ENCODE peak calls at places on chromosomes 12 and 14, in four cellular contexts. One of them, this sample, is unnamed.

GRCh38 chr14:89032086-89032649 is 207.7 kb downstream of the TTC8 start:
- DNase-seq in HepG2: no peak
- DNase-seq in WTC11: peak
- DNase-seq in K562: peak
- DNase-seq in this sample: no peak

GRCh38 chr14:88384653-88385205 is 728 bp upstream of the SPATA7 start:
- DNase-seq in K562: no peak
- DNase-seq in WTC11: no peak
- DNase-seq in HepG2: no peak
- DNase-seq in this sample: no peak

GRCh38 chr12:49094104-49094948 is at the start of gene DHH:
- DNase-seq in WTC11: peak
- DNase-seq in K562: peak
- DNase-seq in HepG2: no peak
- DNase-seq in this sample: no peak

GRCh38 chr12:19299765-19300164 is 139.5 kb upstream of the AEBP2 start:
- DNase-seq in HepG2: no peak
- DNase-seq in WTC11: no peak
- DNase-seq in K562: no peak
- DNase-seq in this sample: no peak

GRCh38 chr14:42013560-42013959 is 406.9 kb downstream of the LRFN5 start:
- DNase-seq in K562: no peak
- DNase-seq in WTC11: no peak
- DNase-seq in HepG2: no peak
- DNase-seq in this sample: no peak

GRCh38 chr14:54854181-54854580 is 48.4 kb downstream of the GCH1 start:
- DNase-seq in HepG2: no peak
- DNase-seq in WTC11: peak
- DNase-seq in K562: no peak
- DNase-seq in this sample: no peak

GRCh38 chr14:104387385-104388010 is 192.1 kb upstream of the C14orf180 start:
- DNase-seq in HepG2: no peak
- DNase-seq in WTC11: peak
- DNase-seq in K562: no peak
- DNase-seq in this sample: no peak

GRCh38 chr12:111788178-111788654 is 21.5 kb downstream of the ALDH2 start:
- DNase-seq in WTC11: peak
- DNase-seq in K562: no peak
- DNase-seq in HepG2: no peak
- DNase-seq in this sample: peak

GRCh38 chr14:22555573-22556011 is 33.4 kb downstream of the DAD1 start:
- DNase-seq in HepG2: no peak
- DNase-seq in K562: no peak
- DNase-seq in WTC11: no peak
- DNase-seq in this sample: no peak

GRCh38 chr12:76945867-76946266 is 67.0 kb upstream of the CSRP2 start:
- DNase-seq in K562: no peak
- DNase-seq in WTC11: no peak
- DNase-seq in HepG2: no peak
- DNase-seq in this sample: no peak

GRCh38 chr14:97575677-97576076 is 778.5 kb downstream of the VRK1 start:
- DNase-seq in K562: no peak
- DNase-seq in WTC11: no peak
- DNase-seq in HepG2: no peak
- DNase-seq in this sample: no peak

GRCh38 chr12:102797513-102797912 is 119.5 kb downstream of the PAH start:
- DNase-seq in WTC11: no peak
- DNase-seq in K562: no peak
- DNase-seq in HepG2: no peak
- DNase-seq in this sample: no peak

GRCh38 chr12:33752854-33753253 is 269.4 kb upstream of the ALG10 start:
- DNase-seq in K562: peak
- DNase-seq in HepG2: no peak
- DNase-seq in WTC11: no peak
- DNase-seq in this sample: no peak

GRCh38 chr12:7667025-7667575 is 1.4 kb upstream of the APOBEC1 start:
- DNase-seq in WTC11: no peak
- DNase-seq in HepG2: peak
- DNase-seq in K562: no peak
- DNase-seq in this sample: peak

GRCh38 chr12:4962539-4963486 is 53.1 kb downstream of the KCNA1 start:
- DNase-seq in WTC11: no peak
- DNase-seq in HepG2: no peak
- DNase-seq in K562: no peak
- DNase-seq in this sample: no peak

GRCh38 chr12:42474391-42474790 is 115.2 kb downstream of the PRICKLE1 start:
- DNase-seq in WTC11: no peak
- DNase-seq in HepG2: no peak
- DNase-seq in K562: no peak
- DNase-seq in this sample: peak

GRCh38 chr12:19710811-19711793 is 271.8 kb downstream of the AEBP2 start:
- DNase-seq in WTC11: no peak
- DNase-seq in K562: no peak
- DNase-seq in HepG2: peak
- DNase-seq in this sample: peak

DNA sequence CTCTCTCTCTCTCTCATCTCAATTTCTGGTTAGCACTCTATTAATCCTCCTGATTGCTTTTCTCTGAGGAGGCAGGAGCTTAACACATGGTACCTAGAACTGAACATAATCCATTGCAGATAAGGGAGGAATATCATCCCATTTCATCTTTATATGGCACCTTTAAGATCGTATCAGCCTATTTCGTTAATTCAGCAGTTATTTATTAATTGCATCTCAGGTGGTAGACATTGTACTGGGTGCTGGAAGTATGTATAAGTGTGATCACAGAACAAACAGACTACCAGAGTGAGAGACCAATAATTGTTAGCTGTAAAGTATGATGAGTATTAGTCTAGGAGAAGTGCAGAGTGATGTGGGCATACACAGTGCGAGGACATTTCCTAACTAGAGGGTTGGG is 39.0 kb downstream of the AKAP6 start:
- DNase-seq in HepG2: no peak
- DNase-seq in K562: no peak
- DNase-seq in WTC11: no peak
- DNase-seq in this sample: no peak
- TF ChIP-seq HMGXB4 in HepG2: no peak
- TF ChIP-seq HMGXB4 in K562: no peak
- TF ChIP-seq HMGXB4 in WTC11: no peak
- TF ChIP-seq HMGXB4 in this sample: no peak

GRCh38 chr12:9039397-9039977 is 50.1 kb downstream of the KLRG1 start:
- DNase-seq in HepG2: peak
- DNase-seq in WTC11: no peak
- DNase-seq in K562: peak
- DNase-seq in this sample: peak
- TF ChIP-seq HMGXB4 in HepG2: no peak
- TF ChIP-seq HMGXB4 in WTC11: no peak
- TF ChIP-seq HMGXB4 in K562: no peak
- TF ChIP-seq HMGXB4 in this sample: no peak

DNA sequence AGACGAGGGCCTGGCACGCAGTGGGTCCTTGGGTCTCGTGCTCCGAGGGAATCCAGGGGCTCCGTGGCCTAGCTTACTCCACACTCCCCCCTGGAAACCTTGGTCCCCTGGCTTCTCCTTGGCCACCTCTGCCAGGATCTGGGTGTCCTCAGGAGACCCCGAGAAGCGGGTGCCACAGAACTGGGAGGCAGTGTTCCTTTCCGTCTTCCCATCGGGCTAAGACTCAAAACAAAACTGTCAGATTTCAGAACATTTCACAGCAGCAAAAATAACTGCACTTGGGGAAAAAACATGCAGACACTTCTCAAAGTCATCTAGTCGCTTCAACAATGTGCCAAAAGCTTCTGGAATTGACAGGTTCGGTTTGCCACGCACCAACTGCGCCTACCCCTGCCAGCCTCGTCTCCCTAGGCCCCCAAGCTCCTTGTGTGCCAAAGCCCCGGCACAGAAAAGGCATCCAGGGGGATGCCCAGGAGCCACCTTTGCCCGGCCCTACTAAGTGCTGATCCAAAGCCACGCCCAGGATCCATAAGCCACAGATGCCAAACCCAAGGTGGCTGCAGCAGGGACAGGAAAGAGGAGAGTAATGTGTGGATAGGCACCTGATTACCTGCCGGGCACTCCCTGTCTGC is 58.4 kb upstream of the DIO3 start:
- DNase-seq in HepG2: no peak
- DNase-seq in WTC11: no peak
- DNase-seq in K562: no peak
- DNase-seq in this sample: no peak
- TF ChIP-seq HMGXB4 in HepG2: no peak
- TF ChIP-seq HMGXB4 in WTC11: no peak
- TF ChIP-seq HMGXB4 in K562: no peak
- TF ChIP-seq HMGXB4 in this sample: no peak

DNA sequence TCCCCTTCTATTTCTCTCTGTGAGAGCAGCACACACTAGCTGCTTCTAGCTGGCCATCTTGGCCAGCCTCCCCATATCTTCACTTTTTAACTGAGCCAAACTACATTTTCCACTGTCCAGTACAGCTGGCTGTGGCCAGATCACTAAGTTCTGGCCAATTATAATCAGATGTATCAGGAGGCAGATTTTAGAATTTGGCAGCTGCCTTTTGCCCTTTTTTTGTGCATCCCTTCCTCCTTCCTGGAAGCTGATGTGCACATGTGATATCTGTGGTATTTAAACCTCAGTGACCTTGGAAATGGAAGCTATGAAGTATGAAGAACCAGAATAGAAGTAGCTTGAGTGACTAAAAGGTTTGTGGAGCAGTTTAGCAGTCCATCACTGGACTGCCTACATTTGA is 49.8 kb upstream of the ANO6 start:
- DNase-seq in K562: no peak
- DNase-seq in HepG2: no peak
- DNase-seq in WTC11: no peak
- DNase-seq in this sample: no peak
- TF ChIP-seq HMGXB4 in K562: no peak
- TF ChIP-seq HMGXB4 in HepG2: no peak
- TF ChIP-seq HMGXB4 in WTC11: no peak
- TF ChIP-seq HMGXB4 in this sample: no peak

GRCh38 chr12:123150804-123151678 is at the start of gene PITPNM2:
- DNase-seq in K562: peak
- DNase-seq in HepG2: no peak
- DNase-seq in WTC11: peak
- DNase-seq in this sample: peak
- TF ChIP-seq HMGXB4 in K562: no peak
- TF ChIP-seq HMGXB4 in HepG2: peak
- TF ChIP-seq HMGXB4 in WTC11: peak
- TF ChIP-seq HMGXB4 in this sample: no peak

DNA sequence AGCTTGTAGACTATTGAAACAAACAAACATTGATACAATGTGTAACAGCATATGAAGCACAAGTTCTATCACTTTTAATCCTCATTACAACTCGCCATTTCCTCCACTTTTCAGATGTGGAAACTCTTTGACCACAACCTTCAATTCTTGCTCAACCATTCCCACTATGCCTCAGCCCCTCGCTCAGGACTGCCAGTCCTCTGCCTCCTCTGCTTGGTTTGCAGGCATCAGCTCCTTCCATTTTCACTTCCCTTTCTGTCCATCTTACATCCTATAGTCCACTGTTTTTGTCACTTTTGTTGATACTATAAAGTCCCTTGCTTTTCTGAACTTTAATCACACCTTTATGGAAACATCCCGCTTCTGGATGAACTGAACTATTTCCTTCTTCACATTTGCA is 28.2 kb upstream of the CD27 start:
- DNase-seq in HepG2: no peak
- DNase-seq in WTC11: no peak
- DNase-seq in K562: no peak
- DNase-seq in this sample: no peak
- TF ChIP-seq HMGXB4 in HepG2: no peak
- TF ChIP-seq HMGXB4 in WTC11: no peak
- TF ChIP-seq HMGXB4 in K562: no peak
- TF ChIP-seq HMGXB4 in this sample: no peak

GRCh38 chr14:100730530-100730929 is 3.8 kb downstream of the DLK1 start:
- DNase-seq in HepG2: no peak
- DNase-seq in K562: no peak
- DNase-seq in WTC11: no peak
- DNase-seq in this sample: no peak

GRCh38 chr14:100727565-100728240 is 1.0 kb downstream of the DLK1 start:
- DNase-seq in K562: no peak
- DNase-seq in HepG2: no peak
- DNase-seq in WTC11: no peak
- DNase-seq in this sample: no peak

GRCh38 chr14:100729982-100730381 is 3.3 kb downstream of the DLK1 start:
- DNase-seq in WTC11: no peak
- DNase-seq in HepG2: no peak
- DNase-seq in K562: no peak
- DNase-seq in this sample: no peak

GRCh38 chr14:100726812-100727564 is at the start of gene DLK1:
- DNase-seq in K562: peak
- DNase-seq in HepG2: no peak
- DNase-seq in WTC11: peak
- DNase-seq in this sample: no peak

GRCh38 chr14:100728962-100729361 is 2.3 kb downstream of the DLK1 start:
- DNase-seq in K562: no peak
- DNase-seq in WTC11: no peak
- DNase-seq in HepG2: no peak
- DNase-seq in this sample: no peak
- TF ChIP-seq HMGXB4 in K562: no peak
- TF ChIP-seq HMGXB4 in WTC11: no peak
- TF ChIP-seq HMGXB4 in HepG2: no peak
- TF ChIP-seq HMGXB4 in this sample: no peak

DNA sequence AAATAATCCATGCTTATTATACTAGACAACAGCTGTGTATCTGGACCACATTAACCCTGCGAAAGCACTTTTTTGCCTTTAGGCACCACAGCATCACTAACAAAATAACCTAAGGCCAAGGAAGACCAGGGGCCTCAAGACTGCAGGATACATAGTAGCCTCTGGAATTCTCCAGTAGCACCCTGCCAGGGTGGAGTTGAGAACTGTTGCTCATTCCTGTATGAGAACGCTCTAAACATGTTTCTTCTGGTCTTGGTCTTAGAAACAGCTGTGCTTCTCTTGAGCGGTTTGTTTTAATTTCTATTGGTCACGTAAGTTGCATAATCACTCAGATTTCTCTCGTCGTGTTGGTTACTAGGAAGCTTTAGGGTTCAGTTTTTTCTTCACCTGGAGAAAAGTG is 7.9 kb downstream of the B4GALNT3 start:
- DNase-seq in K562: no peak
- DNase-seq in WTC11: no peak
- DNase-seq in HepG2: no peak
- DNase-seq in this sample: no peak
- TF ChIP-seq HMGXB4 in K562: no peak
- TF ChIP-seq HMGXB4 in WTC11: no peak
- TF ChIP-seq HMGXB4 in HepG2: no peak
- TF ChIP-seq HMGXB4 in this sample: no peak